ENCODE peak calls at places on chromosomes 5 and 9, in five cellular contexts. E is A549, U is H1, S is tibial nerve, X is K562. I is an unnamed sample.

GRCh38 chr5:138230981-138231589 is 18.0 kb upstream of the CDC23 start:
- DNase-seq in X (no peak), E (no peak), U (no peak), S (no peak), I (no peak)

GRCh38 chr5:30413540-30413939 is 779.9 kb upstream of the CDH6 start:
- DNase-seq in E (no peak), X (no peak), U (no peak), S (no peak), I (no peak)

GRCh38 chr5:73666891-73667290 is 40.9 kb downstream of the ARHGEF28 start:
- DNase-seq in U (no peak), S (no peak), E (no peak), X (no peak), I (no peak)

GRCh38 chr5:146751054-146751453 is 127.5 kb downstream of the PPP2R2B start:
- DNase-seq in E (no peak), U (no peak), X (no peak), S (no peak), I (no peak)

GRCh38 chr5:57745029-57745428 is 262.4 kb upstream of the ACTBL2 start:
- DNase-seq in X (no peak), E (no peak), U (no peak), S (no peak), I (no peak)

GRCh38 chr5:124706729-124707361 is 39.6 kb downstream of the ZNF608 start:
- DNase-seq in E (no peak), U (no peak), X (no peak), S (peak; percentile 13), I (peak; percentile 44)

GRCh38 chr5:43101491-43101890 is 19.2 kb upstream of the ZNF131 start:
- DNase-seq in E (no peak), X (no peak), U (no peak), S (no peak), I (no peak)

GRCh38 chr9:87771251-87772006 is 45.5 kb downstream of the CTSL start:
- DNase-seq in X (no peak), E (no peak), S (no peak), U (peak; percentile 44), I (no peak)

GRCh38 chr9:114723926-114724325 is 41.9 kb upstream of the TEX48 start:
- DNase-seq in X (no peak), E (no peak), U (no peak), S (no peak), I (no peak)

GRCh38 chr5:133251296-133252132 is 199.7 kb downstream of the HSPA4 start:
- DNase-seq in E (no peak), S (no peak), X (no peak), U (no peak), I (no peak)

GRCh38 chr9:115042781-115043509 is 75.0 kb downstream of the TNC start:
- DNase-seq in X (no peak), U (no peak), S (no peak), E (no peak), I (no peak)

GRCh38 chr5:14838396-14839319 is 32.9 kb downstream of the ANKH start:
- DNase-seq in S (no peak), E (no peak), X (no peak), U (no peak), I (no peak)

GRCh38 chr5:120108586-120109254 is 355.4 kb upstream of the PRR16 start:
- DNase-seq in E (no peak), U (no peak), S (no peak), X (no peak), I (no peak)

GRCh38 chr5:136094913-136095641 is 37.6 kb upstream of the SMAD5 start:
- DNase-seq in U (no peak), X (no peak), E (no peak), S (no peak), I (no peak)

GRCh38 chr5:103120607-103121200 is 603 bp downstream of the PPIP5K2 start:
- DNase-seq in S (no peak), U (no peak), X (peak; percentile 16), E (no peak), I (no peak)

GRCh38 chr5:154409230-154409840 is 36.5 kb upstream of the SAP30L start:
- DNase-seq in S (no peak), E (no peak), X (no peak), U (no peak), I (no peak)

GRCh38 chr5:173653822-173654523 is 37.5 kb upstream of the BOD1 start:
- DNase-seq in U (no peak), E (no peak), S (no peak), X (no peak), I (no peak)

GRCh38 chr9:35287986-35288515 is 126.2 kb downstream of the UNC13B start:
- DNase-seq in E (no peak), S (no peak), U (no peak), X (no peak), I (no peak)

GRCh38 chr5:143403357-143403606 is 204 bp downstream of the NR3C1 start:
- DNase-seq in X (peak; percentile 40), S (no peak), U (no peak), E (no peak), I (no peak)

GRCh38 chr5:143404416-143405062 is 1.1 kb upstream of the NR3C1 start:
- DNase-seq in X (peak; percentile 72), U (no peak), S (peak; percentile 83), E (peak; percentile 49), I (peak; percentile 70)

GRCh38 chr5:143402464-143403356 is 776 bp downstream of the NR3C1 start:
- DNase-seq in S (peak; percentile 55), U (no peak), E (no peak), X (peak; percentile 41), I (peak; percentile 65)

GRCh38 chr5:143405063-143405746 is 1.7 kb upstream of the NR3C1 start:
- DNase-seq in S (peak; percentile 76), E (peak; percentile 42), U (no peak), X (peak; percentile 69), I (peak; percentile 89)

DNA sequence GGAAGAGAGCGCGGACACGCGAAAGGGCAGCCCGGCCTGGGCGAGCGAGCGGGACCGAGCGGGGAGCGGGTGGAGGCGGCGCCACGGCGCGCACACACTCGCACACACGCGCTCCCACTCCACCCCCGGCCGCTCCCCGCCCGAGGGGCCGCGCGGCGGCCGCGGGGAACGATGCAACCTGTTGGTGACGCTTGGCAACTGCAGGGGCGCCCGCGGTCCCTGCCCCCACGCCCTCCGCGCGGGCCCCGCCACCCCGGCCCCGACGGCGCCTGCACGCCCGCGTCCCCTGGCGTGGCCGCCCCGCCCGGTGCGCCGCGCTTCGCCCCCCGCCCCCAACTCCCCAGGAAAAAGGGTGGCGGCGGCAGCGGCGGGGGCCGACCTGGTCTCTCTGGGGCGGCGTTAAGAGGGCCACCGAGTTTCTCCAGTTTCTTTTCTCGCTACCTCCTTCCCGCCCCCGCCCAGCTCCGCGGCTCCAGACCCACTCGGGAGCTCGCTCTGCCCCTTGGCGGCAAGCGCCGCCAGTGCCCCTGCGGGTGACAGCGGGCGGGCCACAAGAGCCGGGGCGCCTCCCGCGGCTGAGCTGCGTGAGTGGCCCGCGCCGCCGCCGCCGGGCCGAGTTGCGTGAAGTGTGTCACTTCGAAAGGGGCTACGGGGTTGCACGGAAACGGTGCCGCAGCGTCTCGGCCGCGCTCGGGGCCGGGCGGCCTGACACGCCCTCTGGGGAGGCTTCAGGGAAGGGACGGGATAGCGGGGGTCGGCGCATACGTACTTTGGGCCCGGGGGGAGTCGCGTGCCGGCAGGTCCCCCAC is at the start of gene NR3C1:
- DNase-seq in E (peak; percentile 50), X (peak; percentile 79), U (no peak), S (peak; percentile 66), I (peak; percentile 86)
- TF ChIP-seq POLR2A in E (peak; percentile 52), X (peak; percentile 40), U (no peak), S (peak; percentile 73), I (no peak)

GRCh38 chr5:81767097-81767496 is 16.2 kb upstream of the SSBP2 start:
- DNase-seq in E (no peak), U (no peak), X (no peak), S (no peak), I (no peak)

GRCh38 chr5:81767938-81768337 is 17.0 kb upstream of the SSBP2 start:
- DNase-seq in E (no peak), X (no peak), S (no peak), U (no peak), I (no peak)

GRCh38 chr5:81766611-81767010 is 15.7 kb upstream of the SSBP2 start:
- DNase-seq in X (no peak), U (no peak), S (no peak), E (no peak), I (no peak)

GRCh38 chr5:81772488-81772887 is 21.6 kb upstream of the SSBP2 start:
- DNase-seq in S (no peak), E (no peak), U (no peak), X (no peak), I (no peak)

DNA sequence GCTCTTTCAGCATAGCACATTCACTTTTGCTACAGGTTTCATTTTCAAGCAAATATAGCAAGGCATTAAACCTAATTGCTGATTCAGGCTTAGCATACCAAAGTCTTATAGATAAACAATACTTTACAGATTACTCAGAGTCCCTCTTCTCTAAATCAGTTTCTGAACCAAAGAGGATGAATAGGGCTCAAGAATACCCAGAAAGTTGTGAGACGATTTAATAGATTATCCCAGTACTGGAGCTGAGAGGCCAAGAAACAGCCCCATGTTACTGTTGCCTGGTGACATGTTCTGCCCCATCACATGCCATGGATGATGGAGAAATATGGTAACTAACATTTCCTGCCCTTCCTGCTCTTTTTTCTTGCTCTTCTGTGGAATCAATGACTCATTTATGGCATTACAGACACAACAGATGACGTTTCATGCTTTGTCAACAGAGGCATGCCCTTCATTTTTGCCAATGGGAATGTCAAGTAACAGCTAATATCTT is 18.1 kb upstream of the SSBP2 start:
- DNase-seq in U (no peak), S (no peak), E (peak; percentile 81), X (no peak), I (no peak)
- H3K27ac ChIP-seq in U (no peak overlapping the region), S (no peak overlapping the region), E (peak overlapping the region; percentile 79), X (no peak overlapping the region), I (no peak overlapping the region)

DNA sequence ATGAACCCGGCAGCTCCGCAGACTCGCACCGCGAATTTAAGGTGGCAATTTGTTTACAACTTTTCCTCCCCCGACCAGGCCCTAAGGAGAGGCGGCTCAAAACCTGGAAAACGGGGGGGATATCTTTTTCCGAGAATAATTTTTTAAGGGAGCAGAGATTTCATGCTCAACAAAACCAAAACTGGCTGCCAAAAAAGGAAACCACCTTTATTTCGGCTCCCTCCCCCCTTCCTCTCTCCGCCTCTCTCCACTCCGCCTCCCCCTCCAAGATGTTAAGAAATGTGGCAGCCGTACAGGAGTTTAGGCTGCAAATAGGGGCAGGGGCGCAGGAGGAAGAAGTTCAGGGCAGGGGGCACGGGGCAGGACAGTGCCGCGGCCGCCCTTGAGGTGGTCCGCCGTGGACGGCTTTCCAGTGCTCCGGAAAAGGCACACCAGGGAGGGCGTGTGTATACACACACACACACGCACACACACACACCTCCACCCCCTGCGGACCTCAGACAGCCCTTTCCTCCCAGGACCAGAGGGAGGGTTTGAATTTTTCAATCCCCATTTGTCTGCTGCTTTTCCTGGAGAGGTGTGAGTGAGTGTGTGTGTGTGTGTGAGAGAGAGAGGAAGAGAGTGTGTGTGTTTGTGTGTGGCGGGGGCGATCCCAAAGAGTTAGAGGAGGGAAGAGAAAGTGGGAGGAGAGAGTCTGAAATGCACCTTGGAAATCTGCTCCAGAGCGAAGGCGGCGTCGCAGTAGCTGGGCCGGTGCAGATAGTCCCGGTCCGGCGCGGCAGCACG is 9.1 kb downstream of the PTCH1 start:
- DNase-seq in S (no peak), U (no peak), E (peak; percentile 18), X (no peak), I (peak; percentile 67)
- TF ChIP-seq EP300 in S (peak; percentile 75), U (no peak), E (no peak), X (no peak), I (no peak)

DNA sequence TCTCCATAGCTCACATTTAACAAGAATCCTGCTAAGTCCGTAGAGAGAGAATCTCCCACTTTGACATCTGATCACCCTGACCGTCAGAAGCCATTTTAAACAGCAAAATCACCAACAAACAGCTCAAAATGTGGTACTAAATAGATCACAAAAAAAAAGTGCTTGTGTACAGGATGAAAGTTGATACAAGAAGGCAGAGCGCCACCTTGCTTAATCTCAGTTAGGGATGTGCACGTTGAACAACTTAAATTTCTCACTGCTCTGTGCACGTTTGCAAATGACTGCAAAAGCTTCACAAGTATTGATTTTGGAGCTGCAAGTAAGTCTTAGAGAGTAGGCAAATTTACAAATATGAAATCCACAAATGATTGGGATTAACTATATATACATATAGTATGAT is 63.1 kb upstream of the NREP start:
- DNase-seq in X (no peak), E (no peak), S (no peak), U (no peak), I (no peak)
- TF ChIP-seq POLR2A in X (no peak), E (no peak), S (no peak), U (no peak), I (no peak)